ENCODE peak calls at places on chromosomes 4 and X, in seven cellular contexts. S, C, M, U, H, O and B are unnamed samples.

GRCh38 chr4:145912391-145912790 is 26.2 kb downstream of the ZNF827 start:
- DNase-seq in U (no peak), M (peak), S (no peak), H (no peak), C (no peak), O (no peak), B (no peak)

GRCh38 chr4:55346851-55347255 is 811 bp downstream of the SRD5A3 start:
- DNase-seq in U (no peak), C (no peak), M (no peak), H (no peak), O (no peak), S (no peak), B (no peak)

GRCh38 chrX:151680805-151681204 is 14.5 kb upstream of the PRRG3 start:
- DNase-seq in M (peak), C (no peak), H (no peak), S (no peak), U (no peak), O (peak), B (peak)

GRCh38 chrX:151912780-151913179 is at the start of gene MAGEA4:
- DNase-seq in O (no peak), M (no peak), U (no peak), S (no peak), C (no peak), H (no peak), B (no peak)

GRCh38 chr4:108850407-108850709 is 87.5 kb upstream of the ETNPPL start:
- DNase-seq in U (no peak), H (no peak), C (no peak), M (no peak), S (no peak), O (no peak), B (no peak)

GRCh38 chr4:12446237-12446636 is 1017.5 kb upstream of the HS3ST1 start:
- DNase-seq in C (no peak), H (no peak), S (no peak), O (no peak), M (no peak), U (no peak), B (no peak)

GRCh38 chr4:74109894-74110605 is 11.1 kb upstream of the CXCL2 start:
- DNase-seq in U (no peak), C (no peak), M (peak), H (no peak), S (peak), O (no peak), B (peak)

GRCh38 chrX:10280061-10280460 is 123.3 kb downstream of the CLCN4 start:
- DNase-seq in U (no peak), S (no peak), H (no peak), C (no peak), M (no peak), O (no peak), B (no peak)

GRCh38 chr4:38503689-38504395 is 160.2 kb upstream of the KLF3 start:
- DNase-seq in H (no peak), S (no peak), C (no peak), O (no peak), M (no peak), U (no peak), B (no peak)

GRCh38 chr4:75169020-75169814 is 236.3 kb downstream of the PARM1 start:
- DNase-seq in U (no peak), M (no peak), H (no peak), S (no peak), C (no peak), O (no peak), B (no peak)
- H3K4me3 ChIP-seq in U (no peak), M (no peak), H (no peak), S (no peak), C (no peak), O (no peak), B (no peak)

GRCh38 chr4:48340905-48341775 is at the start of gene SLAIN2:
- DNase-seq in C (peak), M (peak), U (peak), S (peak), O (peak), H (peak), B (peak)
- TF ChIP-seq CTCF in C (peak), M (peak), U (peak), S (peak), O (peak), H (peak), B (peak)

GRCh38 chrX:73851014-73852009 is 288.3 kb downstream of the CHIC1 start:
- DNase-seq in H (peak), C (no peak), M (peak), S (peak), U (peak), O (no peak), B (no peak)
- H3K4me3 ChIP-seq in H (no peak), C (no peak), M (peak), S (peak), U (peak), O (peak), B (no peak)

GRCh38 chrX:98448524-98448923 is 1564.8 kb downstream of the RPA4 start:
- DNase-seq in S (no peak), H (no peak), C (no peak), M (no peak), U (no peak), O (no peak), B (no peak)
- TF ChIP-seq CTCF in S (no peak), H (no peak), C (no peak), M (no peak), U (no peak), O (no peak), B (no peak)

GRCh38 chr4:147078875-147079658 is 133.4 kb upstream of the TTC29 start:
- DNase-seq in M (peak), S (no peak), O (no peak), U (peak), H (no peak), C (no peak), B (no peak)
- H3K4me3 ChIP-seq in M (peak), S (no peak), O (peak), U (no peak), H (no peak), C (peak), B (no peak)

GRCh38 chr4:19304028-19304427 is 947.7 kb upstream of the SLIT2 start:
- DNase-seq in M (no peak), S (no peak), C (no peak), O (no peak), H (no peak), U (no peak), B (peak)

GRCh38 chr4:19309365-19309764 is 942.3 kb upstream of the SLIT2 start:
- DNase-seq in S (peak), C (no peak), H (no peak), M (peak), U (no peak), O (no peak), B (peak)
- TF ChIP-seq CTCF in S (peak), C (peak), H (no peak), M (peak), U (no peak), O (no peak), B (peak)

DNA sequence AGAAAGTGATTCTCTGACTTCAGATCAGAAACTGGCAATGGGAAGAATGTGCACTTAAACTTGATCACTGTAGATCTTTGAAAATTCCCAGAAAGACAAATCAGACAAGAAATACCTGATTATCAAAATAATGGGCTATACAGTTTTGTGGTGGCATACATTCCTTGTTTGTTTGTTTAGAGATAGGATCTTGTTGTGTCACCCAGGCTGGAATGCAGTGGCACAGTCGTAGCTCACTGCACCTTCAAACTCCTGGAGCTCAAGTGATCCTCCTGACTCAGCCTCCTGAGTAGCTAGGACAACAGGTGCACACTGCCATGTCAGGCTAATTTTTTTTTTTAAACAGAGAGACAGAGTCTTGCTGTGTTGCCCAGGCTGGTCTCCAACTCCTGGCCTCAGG is 81.0 kb upstream of the SPRY1 start:
- DNase-seq in M (no peak), O (no peak), U (no peak), H (no peak), S (no peak), C (no peak), B (no peak)
- H3K4me3 ChIP-seq in M (no peak), O (no peak), U (no peak), H (no peak), S (no peak), C (no peak), B (no peak)

GRCh38 chrX:42023122-42023521 is 99.8 kb upstream of the CASK start:
- DNase-seq in M (no peak), O (no peak), S (no peak), U (no peak), H (no peak), C (no peak), B (no peak)
- TF ChIP-seq CTCF in M (no peak), O (no peak), S (no peak), U (no peak), H (no peak), C (no peak), B (no peak)